ENCODE peak calls at places on chromosome 15, in four cellular contexts. One of them, this sample, is unnamed.

GRCh38 chr15:89358755-89359439 is 24.3 kb upstream of the POLG start:
- DNase-seq in skeletal muscle cell: peak
- DNase-seq in progenitor cell of endocrine pancreas: peak
- DNase-seq in T-helper 17 cell: peak
- DNase-seq in this sample: peak

GRCh38 chr15:52415628-52416027 is 113.1 kb downstream of the MYO5A start:
- DNase-seq in skeletal muscle cell: no peak
- DNase-seq in progenitor cell of endocrine pancreas: no peak
- DNase-seq in T-helper 17 cell: no peak
- DNase-seq in this sample: no peak

GRCh38 chr15:43889072-43889471 is 62.3 kb downstream of the WDR76 start:
- DNase-seq in skeletal muscle cell: no peak
- DNase-seq in progenitor cell of endocrine pancreas: no peak
- DNase-seq in T-helper 17 cell: no peak
- DNase-seq in this sample: no peak

GRCh38 chr15:26686547-26687187 is 86.2 kb downstream of the GABRB3 start:
- DNase-seq in skeletal muscle cell: no peak
- DNase-seq in progenitor cell of endocrine pancreas: no peak
- DNase-seq in T-helper 17 cell: no peak
- DNase-seq in this sample: no peak

GRCh38 chr15:58040117-58040516 is 25.4 kb downstream of the ALDH1A2 start:
- DNase-seq in skeletal muscle cell: no peak
- DNase-seq in progenitor cell of endocrine pancreas: no peak
- DNase-seq in T-helper 17 cell: no peak
- DNase-seq in this sample: no peak

GRCh38 chr15:80856809-80857377 is 77.7 kb downstream of the CEMIP start:
- DNase-seq in skeletal muscle cell: no peak
- DNase-seq in progenitor cell of endocrine pancreas: no peak
- DNase-seq in T-helper 17 cell: no peak
- DNase-seq in this sample: no peak

GRCh38 chr15:90071220-90071807 is 31.0 kb downstream of the IDH2 start:
- DNase-seq in skeletal muscle cell: peak
- DNase-seq in progenitor cell of endocrine pancreas: peak
- DNase-seq in T-helper 17 cell: peak
- DNase-seq in this sample: peak

GRCh38 chr15:87387681-87388240 is 868.8 kb downstream of the NTRK3 start:
- DNase-seq in skeletal muscle cell: no peak
- DNase-seq in progenitor cell of endocrine pancreas: no peak
- DNase-seq in T-helper 17 cell: no peak
- DNase-seq in this sample: no peak

GRCh38 chr15:39622660-39623549 is 42.0 kb downstream of the THBS1 start:
- DNase-seq in skeletal muscle cell: no peak
- DNase-seq in progenitor cell of endocrine pancreas: no peak
- DNase-seq in T-helper 17 cell: no peak
- DNase-seq in this sample: no peak

GRCh38 chr15:33581032-33581431 is 270.3 kb downstream of the RYR3 start:
- DNase-seq in skeletal muscle cell: peak
- DNase-seq in progenitor cell of endocrine pancreas: no peak
- DNase-seq in T-helper 17 cell: no peak
- DNase-seq in this sample: no peak

GRCh38 chr15:29130461-29130860 is 139.2 kb downstream of the NSMCE3 start:
- DNase-seq in skeletal muscle cell: no peak
- DNase-seq in progenitor cell of endocrine pancreas: no peak
- DNase-seq in T-helper 17 cell: no peak
- DNase-seq in this sample: no peak

GRCh38 chr15:95910643-95911212 is 419.8 kb upstream of the NR2F2 start:
- DNase-seq in skeletal muscle cell: no peak
- DNase-seq in progenitor cell of endocrine pancreas: no peak
- DNase-seq in T-helper 17 cell: no peak
- DNase-seq in this sample: no peak

GRCh38 chr15:34708422-34708821 is 46.4 kb downstream of the GJD2 start:
- DNase-seq in skeletal muscle cell: no peak
- DNase-seq in progenitor cell of endocrine pancreas: no peak
- DNase-seq in T-helper 17 cell: no peak
- DNase-seq in this sample: no peak

GRCh38 chr15:89341316-89342005 is 6.8 kb upstream of the POLG start:
- DNase-seq in skeletal muscle cell: no peak
- DNase-seq in progenitor cell of endocrine pancreas: no peak
- DNase-seq in T-helper 17 cell: no peak
- DNase-seq in this sample: no peak

This sample was measured in posterior cingulate gyrus.